ENCODE peak calls at places on chromosomes 3 and 15, in six cellular contexts. M, S, O, W, R and V are unnamed samples.

GRCh38 chr3:171676600-171677175 is 133.6 kb downstream of the PLD1 start:
- DNase-seq in R (no peak), W (no peak), S (no peak), M (no peak), O (peak; percentile 67), V (no peak)

GRCh38 chr3:161977063-161977462 is 480.5 kb downstream of the OTOL1 start:
- DNase-seq in S (no peak), O (no peak), M (peak; percentile 68), R (no peak), W (no peak), V (no peak)

GRCh38 chr3:37921025-37921424 is 59.3 kb downstream of the CTDSPL start:
- DNase-seq in M (no peak), R (no peak), S (no peak), W (no peak), O (no peak), V (no peak)

GRCh38 chr3:44186111-44186672 is 55.5 kb upstream of the TOPAZ1 start:
- DNase-seq in S (no peak), R (no peak), O (no peak), M (no peak), W (no peak), V (no peak)

GRCh38 chr3:119322021-119322522 is 27.9 kb downstream of the ARHGAP31 start:
- DNase-seq in O (no peak), S (no peak), M (no peak), W (no peak), R (no peak), V (no peak)

GRCh38 chr15:89755701-89756100 is 4.7 kb upstream of the MESP1 start:
- DNase-seq in M (no peak), W (no peak), R (no peak), S (no peak), O (no peak), V (no peak)

GRCh38 chr15:59138243-59138642 is 33.3 kb downstream of the CCNB2 start:
- DNase-seq in M (no peak), W (peak; percentile 26), S (peak; percentile 5), R (no peak), O (no peak), V (no peak)

GRCh38 chr3:50163572-50163971 is 8.4 kb downstream of the SEMA3F start:
- DNase-seq in R (no peak), S (no peak), O (no peak), W (no peak), M (no peak), V (no peak)

GRCh38 chr3:178152010-178152409 is 384.2 kb upstream of the KCNMB2 start:
- DNase-seq in W (no peak), R (no peak), S (no peak), O (no peak), M (no peak), V (no peak)

GRCh38 chr3:56929809-56930615 is 128.3 kb upstream of the ARHGEF3 start:
- DNase-seq in M (no peak), W (no peak), O (no peak), S (no peak), R (no peak), V (no peak)

GRCh38 chr3:13142552-13143380 is 69.5 kb upstream of the IQSEC1 start:
- DNase-seq in S (no peak), W (no peak), M (no peak), O (no peak), R (no peak), V (no peak)

GRCh38 chr15:58282060-58282708 is 144.0 kb downstream of the AQP9 start:
- DNase-seq in M (peak; percentile 42), W (no peak), S (no peak), R (no peak), O (no peak), V (no peak)

GRCh38 chr15:39774688-39775267 is 7.9 kb downstream of the FSIP1 start:
- DNase-seq in O (no peak), M (no peak), W (no peak), S (no peak), R (no peak), V (no peak)

GRCh38 chr3:14374444-14374883 is 27.9 kb upstream of the SLC6A6 start:
- DNase-seq in R (no peak), O (peak; percentile 61), M (no peak), W (no peak), S (no peak), V (no peak)

GRCh38 chr3:42013652-42014442 is 51.9 kb upstream of the ULK4 start:
- DNase-seq in W (peak; percentile 17), S (no peak), M (no peak), R (no peak), O (no peak), V (peak; percentile 71)

GRCh38 chr15:64187396-64188191 is 24.8 kb upstream of the PPIB start:
- DNase-seq in O (no peak), M (no peak), R (no peak), W (no peak), S (no peak), V (no peak)

GRCh38 chr3:187916072-187916471 is 170.8 kb upstream of the BCL6 start:
- DNase-seq in S (no peak), W (no peak), O (no peak), M (no peak), R (no peak), V (no peak)

GRCh38 chr3:129576514-129577345 is 29.7 kb downstream of the PLXND1 start:
- DNase-seq in R (no peak), W (peak; percentile 83), M (no peak), S (peak; percentile 54), O (no peak), V (no peak)

GRCh38 chr3:70736009-70736408 is 423.6 kb upstream of the MDFIC2 start:
- DNase-seq in O (no peak), M (no peak), R (no peak), S (no peak), W (no peak), V (no peak)

GRCh38 chr3:168249539-168250414 is 154.1 kb upstream of the GOLIM4 start:
- DNase-seq in S (peak; percentile 35), R (no peak), O (peak; percentile 62), M (peak; percentile 15), W (peak; percentile 97), V (peak; percentile 87)

GRCh38 chr15:39341238-39341637 is 239.6 kb upstream of the THBS1 start:
- DNase-seq in M (no peak), W (no peak), S (no peak), R (no peak), O (no peak), V (no peak)

GRCh38 chr3:100754563-100755334 is 45.5 kb downstream of the TFG start:
- DNase-seq in S (no peak), W (no peak), M (no peak), R (no peak), O (no peak), V (no peak)

GRCh38 chr3:32577621-32578556 is 7.2 kb upstream of the DYNC1LI1 start:
- DNase-seq in R (no peak), W (no peak), S (no peak), M (no peak), O (peak; percentile 59), V (no peak)

GRCh38 chr3:153127788-153128187 is 34.2 kb upstream of the RAP2B start:
- DNase-seq in M (no peak), S (no peak), W (no peak), O (no peak), R (no peak), V (no peak)

GRCh38 chr3:174857301-174857700 is 1.8 kb upstream of the NAALADL2 start:
- DNase-seq in R (no peak), W (peak; percentile 24), M (no peak), O (no peak), S (no peak), V (no peak)

GRCh38 chr3:174331095-174331802 is 527.9 kb upstream of the NAALADL2 start:
- DNase-seq in S (no peak), W (no peak), O (no peak), M (no peak), R (no peak), V (no peak)

GRCh38 chr15:88563638-88564037 is 17.2 kb upstream of the DET1 start:
- DNase-seq in W (no peak), O (no peak), R (no peak), S (no peak), M (no peak), V (no peak)

GRCh38 chr3:196611761-196612483 is 27.6 kb upstream of the NRROS start:
- DNase-seq in O (no peak), W (no peak), S (no peak), M (no peak), R (no peak), V (no peak)

GRCh38 chr3:182738583-182739514 is 54.5 kb upstream of the ATP11B start:
- DNase-seq in R (no peak), O (peak; percentile 9), M (no peak), W (peak; percentile 36), S (no peak), V (no peak)

GRCh38 chr3:159126261-159127020 is 324.6 kb downstream of the MFSD1 start:
- DNase-seq in O (no peak), S (no peak), R (no peak), W (no peak), M (no peak), V (no peak)

GRCh38 chr3:137039570-137039969 is 81.8 kb downstream of the IL20RB start:
- DNase-seq in M (no peak), W (no peak), S (no peak), O (no peak), R (no peak), V (no peak)

GRCh38 chr15:67085818-67086649 is 20.6 kb downstream of the SMAD3 start:
- DNase-seq in M (peak; percentile 85), S (no peak), R (no peak), O (no peak), W (no peak), V (no peak)

GRCh38 chr3:155572085-155572484 is 172.8 kb downstream of the PLCH1 start:
- DNase-seq in W (no peak), M (no peak), R (no peak), O (no peak), S (no peak), V (no peak)

GRCh38 chr3:170383567-170383966 is 26.1 kb downstream of the SKIL start:
- DNase-seq in O (no peak), S (no peak), M (no peak), R (no peak), W (no peak), V (no peak)

GRCh38 chr15:63244399-63244798 is 33.0 kb upstream of the APH1B start:
- DNase-seq in R (no peak), M (no peak), S (no peak), O (no peak), W (no peak), V (no peak)

GRCh38 chr3:55801676-55802075 is 314.6 kb upstream of the WNT5A start:
- DNase-seq in W (no peak), S (no peak), M (no peak), O (no peak), R (no peak), V (no peak)

GRCh38 chr3:29144807-29145206 is 136.1 kb upstream of the RBMS3 start:
- DNase-seq in W (no peak), S (no peak), O (no peak), M (peak; percentile 24), R (no peak), V (no peak)

GRCh38 chr15:69217381-69217780 is 56.9 kb downstream of the GLCE start:
- DNase-seq in O (no peak), R (no peak), M (no peak), S (no peak), W (no peak), V (no peak)

GRCh38 chr3:116413319-116413718 is 32.0 kb downstream of the LSAMP start:
- DNase-seq in S (peak; percentile 18), O (no peak), M (no peak), W (no peak), R (no peak), V (no peak)

GRCh38 chr15:82531496-82532382 is 8.5 kb downstream of the RPS17 start:
- DNase-seq in W (no peak), M (no peak), S (no peak), R (no peak), O (no peak), V (no peak)